ENCODE peak calls at places on chromosome 1, in ten cellular contexts. H is kidney tubule cell; X is HTR-8/SVneo; T is EH; M is iris pigment epithelial cell; G is activated naive CD4-positive, alpha-beta T cell treated with anti-CD3 and anti-CD28 coated beads, Interleukin-2, amount 10 ng/mL, durations not matched to agents 7 days and 5 days; L is right lobe of liver; I is GM12891; F is HCT116; R is GM18507. D is an unnamed sample.

GRCh38 chr1:236176337-236177336 is 34.3 kb downstream of the GPR137B start:
- DNase-seq in R (no peak), F (no peak), L (no peak), G (no peak), H (peak; percentile 86), X (no peak), I (no peak), M (no peak), T (peak; percentile 31), D (no peak)

GRCh38 chr1:165851034-165851658 is 23.7 kb downstream of the UCK2 start:
- DNase-seq in T (peak; percentile 67), I (no peak), H (peak; percentile 31), F (no peak), R (no peak), X (peak; percentile 62), G (peak; percentile 30), M (peak; percentile 78), L (no peak), D (peak; percentile 98)

GRCh38 chr1:237888143-237888542 is 2.6 kb downstream of the ZP4 start:
- DNase-seq in R (no peak), M (no peak), X (no peak), L (no peak), H (peak; percentile 67), F (no peak), I (no peak), T (no peak), G (no peak), D (no peak)

GRCh38 chr1:230849451-230850194 is 18.7 kb downstream of the C1orf198 start:
- DNase-seq in R (no peak), X (peak; percentile 68), M (peak; percentile 94), T (peak; percentile 99), H (peak; percentile 82), G (no peak), I (no peak), L (no peak), F (no peak), D (peak; percentile 94)

GRCh38 chr1:227928811-227929375 is 18.8 kb downstream of the WNT9A start:
- DNase-seq in F (no peak), R (no peak), T (no peak), X (no peak), I (no peak), L (no peak), G (no peak), M (no peak), H (no peak), D (no peak)

GRCh38 chr1:101520302-101520701 is 283.5 kb downstream of the S1PR1 start:
- DNase-seq in T (peak; percentile 57), G (peak; percentile 28), F (peak; percentile 32), L (no peak), M (peak; percentile 31), H (peak; percentile 49), I (no peak), X (peak; percentile 5), R (no peak), D (peak; percentile 27)

GRCh38 chr1:216765346-216766300 is 42.4 kb upstream of the ESRRG start:
- DNase-seq in M (peak; percentile 25), H (no peak), T (no peak), R (no peak), X (no peak), G (no peak), I (no peak), L (no peak), F (no peak), D (no peak)

GRCh38 chr1:2110738-2111673 is 60.8 kb downstream of the PRKCZ start:
- DNase-seq in I (no peak), H (no peak), T (no peak), G (no peak), F (no peak), L (peak; percentile 49), M (no peak), X (no peak), R (no peak), D (no peak)

GRCh38 chr1:212595787-212596714 is 12.5 kb upstream of the ATF3 start:
- DNase-seq in L (no peak), H (peak; percentile 99), F (peak; percentile 68), G (peak; percentile 63), M (peak; percentile 98), R (no peak), X (peak; percentile 73), I (peak; percentile 26), T (peak; percentile 95), D (peak; percentile 88)

GRCh38 chr1:7047866-7048265 is 262.6 kb downstream of the CAMTA1 start:
- DNase-seq in F (no peak), I (no peak), H (peak; percentile 20), M (no peak), X (no peak), T (no peak), R (no peak), L (no peak), G (no peak), D (no peak)

GRCh38 chr1:241849345-241849695 is 1.3 kb downstream of the EXO1 start:
- DNase-seq in T (no peak), I (no peak), M (no peak), H (no peak), R (no peak), G (no peak), X (no peak), L (no peak), F (no peak), D (no peak)

GRCh38 chr1:94068831-94069648 is 51.9 kb downstream of the ABCA4 start:
- DNase-seq in T (peak; percentile 39), F (no peak), X (no peak), M (peak; percentile 83), R (no peak), H (peak; percentile 77), G (no peak), I (no peak), L (no peak), D (peak; percentile 22)

GRCh38 chr1:191618202-191618601 is 540.1 kb upstream of the RGS18 start:
- DNase-seq in T (no peak), H (no peak), R (no peak), X (no peak), L (no peak), F (no peak), I (no peak), G (no peak), M (no peak), D (no peak)

GRCh38 chr1:184052194-184052559 is 647 bp downstream of the TSEN15 start:
- DNase-seq in I (no peak), H (peak; percentile 2), M (no peak), T (no peak), G (no peak), F (no peak), X (no peak), R (no peak), L (no peak), D (no peak)

GRCh38 chr1:111025109-111025508 is 61.4 kb upstream of the LRIF1 start:
- DNase-seq in L (no peak), F (no peak), X (no peak), R (no peak), T (no peak), H (no peak), G (no peak), M (no peak), I (no peak), D (no peak)

GRCh38 chr1:232127190-232127589 is 500.6 kb downstream of the DISC1 start:
- DNase-seq in X (no peak), G (no peak), T (peak; percentile 92), R (no peak), I (no peak), F (peak; percentile 29), M (peak; percentile 89), L (no peak), H (peak; percentile 80), D (peak; percentile 87)

GRCh38 chr1:187689137-187689536 is 860.4 kb downstream of the PLA2G4A start:
- DNase-seq in G (no peak), H (no peak), I (no peak), T (peak; percentile 57), L (no peak), R (no peak), M (peak; percentile 86), X (no peak), F (no peak), D (peak; percentile 52)

GRCh38 chr1:206856674-206857464 is 8.6 kb upstream of the IL20 start:
- DNase-seq in X (no peak), M (no peak), G (peak; percentile 36), F (peak; percentile 16), L (no peak), T (peak; percentile 19), R (no peak), I (no peak), H (no peak), D (peak; percentile 22)

D was measured in RPMI7951.